ENCODE peak calls at places on chromosomes 5 and 9, in five cellular contexts. A is neural progenitor cell, G is suprapubic skin, B is upper lobe of right lung, D is RWPE2. N is an unnamed sample.

GRCh38 chr5:66710557-66710956 is 114.4 kb downstream of the MAST4 start:
- DNase-seq in A (no peak), G (no peak), B (no peak), D (no peak), N (no peak)

GRCh38 chr5:168819004-168819626 is 239.9 kb upstream of the PANK3 start:
- DNase-seq in A (peak; percentile 74), G (no peak), B (no peak), D (no peak), N (no peak)

GRCh38 chr5:139277171-139277570 is 16.4 kb upstream of the MATR3 start:
- DNase-seq in A (peak; percentile 37), G (no peak), B (no peak), D (no peak), N (no peak)

GRCh38 chr5:68217476-68217984 is 2.0 kb downstream of the PIK3R1 start:
- DNase-seq in A (peak; percentile 13), G (no peak), B (no peak), D (no peak), N (no peak)

GRCh38 chr5:7388553-7388952 is 7.4 kb upstream of the ADCY2 start:
- DNase-seq in A (no peak), G (no peak), B (no peak), D (no peak), N (no peak)

GRCh38 chr9:76161546-76161945 is 232.7 kb downstream of the RFK start:
- DNase-seq in A (no peak), G (no peak), B (no peak), D (no peak), N (no peak)

GRCh38 chr9:94443039-94443722 is 111.7 kb upstream of the PCAT7 start:
- DNase-seq in A (peak; percentile 18), G (no peak), B (no peak), D (no peak), N (no peak)

GRCh38 chr5:84113246-84114118 is 271.2 kb downstream of the EDIL3 start:
- DNase-seq in A (peak; percentile 72), G (no peak), B (no peak), D (no peak), N (no peak)

GRCh38 chr9:71941060-71941568 is 29.7 kb downstream of the C9orf85 start:
- DNase-seq in A (no peak), G (no peak), B (no peak), D (no peak), N (no peak)

GRCh38 chr5:160434022-160434531 is 12.4 kb downstream of the PTTG1 start:
- DNase-seq in A (peak; percentile 79), G (no peak), B (no peak), D (peak; percentile 86), N (peak; percentile 90)

GRCh38 chr5:50958852-50959457 is 292.5 kb downstream of the PARP8 start:
- DNase-seq in A (peak; percentile 54), G (no peak), B (no peak), D (no peak), N (no peak)

DNA sequence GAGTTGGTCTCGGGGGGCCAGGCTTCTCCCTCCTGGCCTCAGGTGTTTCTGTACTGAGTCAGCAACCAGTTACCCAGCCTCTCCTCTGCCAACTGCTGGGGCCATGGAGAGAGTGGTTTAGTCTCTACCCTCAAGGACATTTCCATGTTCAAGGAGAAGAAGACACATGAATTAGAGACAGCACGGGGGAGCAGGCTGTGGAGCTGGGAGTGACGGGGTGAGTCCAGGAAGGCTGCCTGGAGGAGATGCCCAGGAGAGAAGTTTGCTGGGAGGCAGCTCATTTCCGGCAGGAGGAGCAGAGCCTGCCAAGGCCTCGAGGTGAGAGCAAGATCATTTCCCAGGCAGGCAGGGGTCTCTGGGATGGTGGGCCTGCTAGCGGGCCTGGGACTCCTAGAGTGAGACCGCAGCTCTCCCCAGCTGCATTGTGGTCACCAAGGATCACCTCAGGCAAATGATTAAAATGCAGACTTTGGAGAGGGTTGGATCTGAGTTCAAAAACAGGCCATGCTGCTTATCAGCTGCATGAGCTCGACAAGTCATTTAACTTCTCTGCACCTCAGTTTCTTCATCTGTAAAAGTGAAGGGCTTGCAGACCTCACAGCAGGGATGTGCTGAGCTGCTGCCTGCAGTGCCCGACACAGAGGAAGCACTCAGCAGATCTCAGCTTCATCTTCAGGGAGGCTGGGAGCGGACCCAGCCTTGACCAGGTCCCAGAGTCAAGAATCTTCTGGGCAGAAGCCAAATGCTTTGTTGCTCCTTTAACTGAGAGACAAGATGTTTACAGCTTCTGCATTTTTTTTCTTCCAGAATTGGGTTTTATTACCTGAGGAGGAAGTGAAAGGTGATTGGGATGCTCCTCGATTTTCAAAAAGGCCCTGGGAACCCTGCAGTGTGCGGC is 35.2 kb downstream of the NEK6 start:
- DNase-seq in A (no peak), G (no peak), B (no peak), D (no peak), N (no peak)
- H3K4me1 ChIP-seq in A (peaks cover 9% of the 10 kb centered on the region), G (peaks cover 63% of the 10 kb centered on the region), B (peaks cover 91% of the 10 kb centered on the region), D (peaks cover 50% of the 10 kb centered on the region), N (peaks cover 98% of the 10 kb centered on the region)

DNA sequence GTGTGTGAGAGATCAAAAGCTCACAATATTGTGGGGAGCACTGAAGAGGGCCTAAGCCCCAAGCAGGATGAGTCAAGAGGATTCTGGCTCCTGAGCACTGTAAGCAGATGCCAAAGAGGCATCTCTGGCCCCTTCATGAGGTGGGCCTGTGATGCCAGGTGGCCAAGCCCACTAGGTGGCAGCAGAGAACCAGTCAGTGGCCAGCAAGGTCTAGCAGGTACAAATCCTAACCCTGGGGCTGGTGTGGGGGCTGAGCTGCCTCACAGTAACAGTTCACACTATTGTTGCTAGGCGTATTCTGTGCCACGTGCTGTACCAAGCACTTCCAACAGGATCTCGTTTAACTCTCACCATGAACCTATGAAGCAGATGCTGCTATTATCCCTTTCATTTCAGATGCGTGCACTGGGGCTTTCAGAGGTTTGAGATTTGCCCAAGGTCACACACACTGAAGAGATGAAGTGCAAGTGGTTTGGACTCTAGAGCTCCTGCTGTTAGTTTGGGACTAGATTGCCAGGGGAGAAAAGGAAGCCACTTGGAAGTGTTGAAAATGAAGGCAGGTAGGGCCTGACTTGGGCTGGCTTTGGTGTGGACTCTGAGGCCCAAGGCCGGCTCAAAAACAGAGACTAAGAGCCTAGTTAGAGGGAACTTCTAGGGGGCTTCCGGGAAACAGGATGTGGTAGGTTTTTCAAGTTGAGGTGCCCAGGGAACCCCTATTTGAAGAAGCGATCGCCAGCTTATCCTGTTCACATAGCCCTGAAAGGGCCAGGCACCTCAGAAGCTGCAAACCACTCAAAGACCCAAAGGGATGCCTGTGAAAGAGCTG is 4.4 kb upstream of the MLANA start:
- DNase-seq in A (peak; percentile 87), G (peak; percentile 84), B (peak; percentile 84), D (no peak), N (peak; percentile 90)
- H3K4me1 ChIP-seq in A (no peaks in the 10 kb centered on the region), G (peaks cover 5% of the 10 kb centered on the region), B (no peaks in the 10 kb centered on the region), D (no peaks in the 10 kb centered on the region), N (no peaks in the 10 kb centered on the region)

GRCh38 chr9:136537896-136538598 is 7.8 kb downstream of the NOTCH1 start:
- DNase-seq in A (no peak), G (no peak), B (no peak), D (no peak), N (no peak)

GRCh38 chr9:136539427-136540412 is 6.1 kb downstream of the NOTCH1 start:
- DNase-seq in A (no peak), G (peak; percentile 95), B (peak; percentile 99), D (no peak), N (peak; percentile 99)

GRCh38 chr9:136536721-136537241 is 9.1 kb downstream of the NOTCH1 start:
- DNase-seq in A (no peak), G (no peak), B (no peak), D (no peak), N (no peak)

GRCh38 chr9:136537411-136537810 is 8.4 kb downstream of the NOTCH1 start:
- DNase-seq in A (no peak), G (no peak), B (no peak), D (no peak), N (no peak)

GRCh38 chr9:136538599-136539426 is 7.0 kb downstream of the NOTCH1 start:
- DNase-seq in A (no peak), G (no peak), B (no peak), D (no peak), N (peak; percentile 90)
- H3K4me1 ChIP-seq in A (peaks cover 33% of the 10 kb centered on the region), G (peaks cover 83% of the 10 kb centered on the region), B (peaks cover 69% of the 10 kb centered on the region), D (peaks cover 22% of the 10 kb centered on the region), N (peaks cover 72% of the 10 kb centered on the region)

GRCh38 chr9:30579810-30580209 is 1804.6 kb upstream of the ACO1 start:
- DNase-seq in A (no peak), G (no peak), B (no peak), D (no peak), N (no peak)

GRCh38 chr9:30575691-30576090 is 1808.8 kb upstream of the ACO1 start:
- DNase-seq in A (no peak), G (no peak), B (peak; percentile 57), D (no peak), N (peak; percentile 47)

GRCh38 chr9:30575218-30575617 is 1809.2 kb upstream of the ACO1 start:
- DNase-seq in A (no peak), G (peak; percentile 71), B (peak; percentile 43), D (peak; percentile 24), N (peak; percentile 65)

GRCh38 chr9:30574355-30575151 is 1809.9 kb upstream of the ACO1 start:
- DNase-seq in A (no peak), G (peak; percentile 56), B (no peak), D (peak; percentile 30), N (peak; percentile 62)
- H3K4me1 ChIP-seq in A (no peaks in the 10 kb centered on the region), G (no peaks in the 10 kb centered on the region), B (no peaks in the 10 kb centered on the region), D (no peaks in the 10 kb centered on the region), N (no peaks in the 10 kb centered on the region)

GRCh38 chr9:120934271-120934670 is 7.7 kb upstream of the TRAF1 start:
- DNase-seq in A (no peak), G (no peak), B (no peak), D (no peak), N (no peak)
- H3K4me1 ChIP-seq in A (peaks cover 2% of the 10 kb centered on the region), G (peaks cover 70% of the 10 kb centered on the region), B (peaks cover 71% of the 10 kb centered on the region), D (peaks cover 32% of the 10 kb centered on the region), N (peaks cover 81% of the 10 kb centered on the region)

GRCh38 chr5:172454355-172455086 is at the start of gene SH3PXD2B:
- DNase-seq in A (peak; percentile 91), G (peak; percentile 85), B (peak; percentile 85), D (peak; percentile 87), N (peak; percentile 81)

GRCh38 chr5:172451771-172452197 is 2.5 kb downstream of the SH3PXD2B start:
- DNase-seq in A (no peak), G (no peak), B (no peak), D (peak; percentile 68), N (peak; percentile 49)

GRCh38 chr5:172452398-172453205 is 1.7 kb downstream of the SH3PXD2B start:
- DNase-seq in A (peak; percentile 52), G (no peak), B (no peak), D (peak; percentile 50), N (peak; percentile 13)

GRCh38 chr5:172453986-172454354 is 355 bp downstream of the SH3PXD2B start:
- DNase-seq in A (peak; percentile 82), G (no peak), B (peak; percentile 74), D (peak; percentile 66), N (no peak)

GRCh38 chr5:172453206-172453985 is 929 bp downstream of the SH3PXD2B start:
- DNase-seq in A (peak; percentile 88), G (peak; percentile 79), B (peak; percentile 64), D (peak; percentile 58), N (no peak)
- H3K4me1 ChIP-seq in A (peaks cover 20% of the 10 kb centered on the region), G (peaks cover 60% of the 10 kb centered on the region), B (peaks cover 35% of the 10 kb centered on the region), D (peaks cover 21% of the 10 kb centered on the region), N (peaks cover 35% of the 10 kb centered on the region)